ENCODE peak calls at places on chromosomes 5 and 9, in nine cellular contexts. T is sigmoid colon; P is BE2C; E is OCI-LY7; R is foreskin keratinocyte; D is G401; G is Calu3; X is ELR; Q is activated CD4-positive, alpha-beta T cell treated with anti-CD3 and anti-CD28 coated beads, Interleukin-2, amount 10 ng/mL, durations not matched to agents 7 days and 5 days. A is an unnamed sample.
A peak's percentile ranks its signal among the peaks of the same experiment; 100 is the strongest.

GRCh38 chr5:113221294-113222176 is 213.3 kb downstream of the TSSK1B start:
- DNase-seq in D (no peak), R (no peak), X (no peak), E (no peak), P (no peak), G (no peak), Q (no peak), T (no peak), A (no peak)

GRCh38 chr9:134283111-134283515 is 43.1 kb upstream of the RXRA start:
- DNase-seq in R (peak; percentile 56), G (peak; percentile 11), P (no peak), Q (no peak), X (no peak), E (no peak), T (peak; percentile 96), D (peak; percentile 54), A (no peak)

GRCh38 chr5:36442352-36442751 is 140.7 kb upstream of the RANBP3L start:
- DNase-seq in D (no peak), P (no peak), R (peak; percentile 92), G (peak; percentile 28), T (no peak), X (no peak), E (no peak), Q (peak; percentile 10), A (no peak)

GRCh38 chr9:108550111-108550510 is 305.7 kb downstream of the ACTL7B start:
- DNase-seq in X (no peak), D (no peak), E (no peak), T (no peak), Q (no peak), P (no peak), G (no peak), R (no peak), A (no peak)

GRCh38 chr5:154580422-154580821 is 102.4 kb upstream of the HAND1 start:
- DNase-seq in Q (no peak), E (no peak), G (no peak), T (no peak), D (no peak), R (no peak), P (peak; percentile 64), X (no peak), A (no peak)

GRCh38 chr9:78863531-78863930 is 566.6 kb downstream of the PSAT1 start:
- DNase-seq in P (no peak), T (no peak), E (no peak), G (no peak), R (no peak), D (peak; percentile 88), Q (no peak), X (no peak), A (no peak)

GRCh38 chr9:89418882-89419641 is 78.9 kb downstream of the SEMA4D start:
- DNase-seq in X (no peak), D (no peak), P (no peak), T (no peak), Q (peak; percentile 83), G (no peak), R (no peak), E (peak; percentile 78), A (peak; percentile 44)

GRCh38 chr9:86766912-86767311 is 180.4 kb downstream of the GAS1 start:
- DNase-seq in Q (no peak), T (no peak), E (no peak), R (peak; percentile 98), X (peak; percentile 97), P (no peak), D (no peak), G (peak; percentile 79), A (no peak)

GRCh38 chr5:110517396-110517795 is 209.1 kb downstream of the TMEM232 start:
- DNase-seq in X (no peak), P (no peak), E (no peak), G (no peak), T (no peak), Q (no peak), D (no peak), R (no peak), A (no peak)

GRCh38 chr9:129270205-129270604 is 92.1 kb upstream of the IER5L start:
- DNase-seq in R (no peak), P (no peak), E (peak; percentile 97), X (no peak), D (no peak), T (no peak), G (no peak), Q (peak; percentile 75), A (peak; percentile 70)

GRCh38 chr5:176818391-176819098 is 8.2 kb downstream of the UNC5A start:
- DNase-seq in T (no peak), G (peak; percentile 82), D (no peak), E (no peak), R (no peak), P (peak; percentile 4), X (no peak), Q (peak; percentile 27), A (no peak)

GRCh38 chr5:172771439-172772111 is 580 bp upstream of the DUSP1 start:
- DNase-seq in D (peak; percentile 63), Q (no peak), T (no peak), P (peak; percentile 51), R (peak; percentile 45), X (peak; percentile 67), G (no peak), E (no peak), A (no peak)